ENCODE peak calls at places on chromosome 4, in five cellular contexts. P is upper lobe of left lung, I is HCT116, Q is right lobe of liver, E is GM23248. N is an unnamed sample.

GRCh38 chr4:81038636-81039350 is 8.3 kb downstream of the BMP3 start:
- DNase-seq in I (no peak), Q (no peak), P (no peak), E (peak; percentile 8), N (no peak)

GRCh38 chr4:155931634-155932033 is 22.0 kb downstream of the CTSO start:
- DNase-seq in I (no peak), Q (no peak), E (no peak), P (no peak), N (no peak)

GRCh38 chr4:155025762-155026457 is 182.5 kb upstream of the NPY2R start:
- DNase-seq in P (peak; percentile 28), Q (no peak), I (peak; percentile 65), E (peak; percentile 51), N (peak; percentile 74)

GRCh38 chr4:21885241-21885640 is 63.3 kb downstream of the KCNIP4 start:
- DNase-seq in Q (no peak), P (no peak), E (peak; percentile 80), I (no peak), N (no peak)

GRCh38 chr4:186698525-186698924 is 25.1 kb downstream of the FAT1 start:
- DNase-seq in Q (no peak), I (no peak), E (no peak), P (no peak), N (no peak)

GRCh38 chr4:167544391-167544790 is 310.1 kb upstream of the SPOCK3 start:
- DNase-seq in P (no peak), I (no peak), Q (no peak), E (no peak), N (no peak)

GRCh38 chr4:147571021-147571770 is 46.0 kb upstream of the TMEM184C start:
- DNase-seq in E (peak; percentile 64), Q (no peak), I (no peak), P (no peak), N (no peak)

GRCh38 chr4:128060130-128060619 is 937 bp upstream of the LARP1B start:
- DNase-seq in E (peak; percentile 37), Q (no peak), I (no peak), P (no peak), N (no peak)

GRCh38 chr4:123919576-123920098 is 523.0 kb downstream of the SPRY1 start:
- DNase-seq in P (no peak), E (no peak), Q (no peak), I (no peak), N (no peak)

GRCh38 chr4:123924536-123924935 is 527.9 kb downstream of the SPRY1 start:
- DNase-seq in P (no peak), Q (no peak), I (no peak), E (peak; percentile 62), N (no peak)

GRCh38 chr4:123921339-123921738 is 524.7 kb downstream of the SPRY1 start:
- DNase-seq in Q (no peak), I (no peak), P (no peak), E (no peak), N (no peak)

GRCh38 chr4:123922847-123923246 is 526.3 kb downstream of the SPRY1 start:
- DNase-seq in I (no peak), P (no peak), Q (no peak), E (peak; percentile 15), N (no peak)
- H3K27ac ChIP-seq in I (no peak overlapping the region), P (no peak overlapping the region), Q (no peak overlapping the region), E (no peak overlapping the region), N (no peak overlapping the region)

DNA sequence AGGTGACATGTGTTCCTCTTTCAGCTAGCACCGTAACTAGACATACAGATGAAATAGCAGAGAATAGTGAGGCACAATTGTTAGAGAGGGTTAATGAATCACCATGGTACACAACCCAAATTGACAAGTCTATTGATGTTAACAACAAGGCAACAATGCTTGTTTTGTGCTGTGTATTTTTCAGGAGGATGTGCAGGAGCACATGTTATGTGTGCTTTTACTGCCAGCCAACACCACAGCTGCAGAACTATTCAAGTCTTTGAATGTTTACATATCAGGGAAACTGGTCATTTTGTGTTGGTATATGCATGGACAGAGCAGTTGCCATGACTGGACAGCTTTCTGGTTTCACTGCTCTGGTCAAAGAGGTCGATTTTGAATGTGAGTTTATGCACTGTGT is 32.8 kb downstream of the STBD1 start:
- DNase-seq in P (no peak), I (no peak), E (peak; percentile 4), Q (no peak), N (no peak)
- H3K4me3 ChIP-seq in P (no peak overlapping the region), I (no peak overlapping the region), E (no peak overlapping the region), Q (no peak overlapping the region), N (no peak overlapping the region)

DNA sequence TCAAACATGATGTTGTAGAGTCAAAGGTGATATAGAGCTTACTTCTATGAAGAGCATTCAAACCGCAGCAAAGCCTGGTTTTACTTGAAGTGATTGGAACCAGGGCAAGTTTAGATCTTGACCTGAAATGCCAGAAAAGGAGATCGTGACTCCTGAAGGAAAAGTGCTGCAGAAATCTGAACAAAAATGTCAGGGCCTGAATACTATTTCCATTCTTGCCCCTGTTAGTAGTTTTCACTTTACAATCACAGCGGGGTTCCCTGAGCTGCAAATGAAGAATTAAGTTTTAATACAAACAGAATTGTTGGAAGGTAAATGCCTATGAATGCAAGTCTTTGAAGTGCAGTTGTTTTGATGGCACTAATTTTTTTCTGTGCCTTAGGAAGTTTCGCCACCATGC is 4.1 kb downstream of the SLIT2 start:
- DNase-seq in P (no peak), E (peak; percentile 35), Q (no peak), I (no peak), N (no peak)
- H3K4me1 ChIP-seq in P (peaks cover 35% of the 10 kb centered on the region), E (peaks cover 42% of the 10 kb centered on the region), Q (peaks cover 7% of the 10 kb centered on the region), I (peaks cover 12% of the 10 kb centered on the region), N (peaks cover 3% of the 10 kb centered on the region)

GRCh38 chr4:82890602-82890912 is 396 bp downstream of the SEC31A start:
- DNase-seq in I (no peak), E (no peak), Q (no peak), P (no peak), N (no peak)

GRCh38 chr4:82893942-82894341 is 3.0 kb upstream of the SEC31A start:
- DNase-seq in P (no peak), E (peak; percentile 13), Q (no peak), I (no peak), N (no peak)

GRCh38 chr4:82892467-82892802 is 1.5 kb upstream of the SEC31A start:
- DNase-seq in P (no peak), I (no peak), Q (no peak), E (no peak), N (no peak)

GRCh38 chr4:82890913-82891727 is at the start of gene SEC31A:
- DNase-seq in I (peak; percentile 77), P (peak; percentile 96), Q (peak; percentile 98), E (peak; percentile 99), N (peak; percentile 75)

DNA sequence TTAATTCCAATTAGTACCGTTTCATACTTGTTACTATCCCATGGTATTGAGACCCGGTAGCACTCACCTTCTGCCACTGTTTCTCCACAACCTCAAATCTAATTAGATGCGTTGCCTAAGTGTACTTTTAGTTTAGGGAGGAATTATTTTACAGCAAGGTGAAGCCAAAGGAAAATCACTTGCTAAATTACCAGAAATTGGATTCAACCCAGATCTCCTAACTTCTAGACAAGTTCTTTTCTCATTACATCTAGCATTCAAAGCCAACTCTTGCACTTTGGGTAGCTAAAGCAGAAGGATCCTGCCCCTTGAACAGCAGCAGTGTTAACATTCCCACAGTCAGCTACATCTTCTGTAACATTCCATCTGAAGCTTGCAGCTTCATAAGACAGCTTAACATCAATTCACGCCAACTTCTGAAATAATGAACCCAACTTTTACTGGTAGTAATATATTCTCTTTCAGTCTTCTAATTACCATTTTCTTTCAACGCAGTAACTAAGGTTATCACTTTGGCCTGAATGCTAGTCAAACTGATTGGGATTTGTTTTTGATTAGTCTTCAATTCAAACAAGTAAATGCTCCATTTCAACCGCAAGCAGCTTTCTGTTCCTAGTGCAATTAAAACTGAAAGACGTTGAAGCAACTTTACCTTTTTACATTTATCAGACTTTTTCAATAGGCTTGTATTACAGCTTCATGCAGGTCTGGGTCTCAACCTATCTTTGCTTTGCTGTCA is 944 bp upstream of the SEC31A start:
- DNase-seq in P (no peak), E (peak; percentile 54), I (no peak), Q (no peak), N (no peak)
- H3K27ac ChIP-seq in P (peak overlapping the region; percentile 98), E (peak overlapping the region; percentile 99), I (peak overlapping the region; percentile 84), Q (peak overlapping the region; percentile 97), N (no peak overlapping the region)

DNA sequence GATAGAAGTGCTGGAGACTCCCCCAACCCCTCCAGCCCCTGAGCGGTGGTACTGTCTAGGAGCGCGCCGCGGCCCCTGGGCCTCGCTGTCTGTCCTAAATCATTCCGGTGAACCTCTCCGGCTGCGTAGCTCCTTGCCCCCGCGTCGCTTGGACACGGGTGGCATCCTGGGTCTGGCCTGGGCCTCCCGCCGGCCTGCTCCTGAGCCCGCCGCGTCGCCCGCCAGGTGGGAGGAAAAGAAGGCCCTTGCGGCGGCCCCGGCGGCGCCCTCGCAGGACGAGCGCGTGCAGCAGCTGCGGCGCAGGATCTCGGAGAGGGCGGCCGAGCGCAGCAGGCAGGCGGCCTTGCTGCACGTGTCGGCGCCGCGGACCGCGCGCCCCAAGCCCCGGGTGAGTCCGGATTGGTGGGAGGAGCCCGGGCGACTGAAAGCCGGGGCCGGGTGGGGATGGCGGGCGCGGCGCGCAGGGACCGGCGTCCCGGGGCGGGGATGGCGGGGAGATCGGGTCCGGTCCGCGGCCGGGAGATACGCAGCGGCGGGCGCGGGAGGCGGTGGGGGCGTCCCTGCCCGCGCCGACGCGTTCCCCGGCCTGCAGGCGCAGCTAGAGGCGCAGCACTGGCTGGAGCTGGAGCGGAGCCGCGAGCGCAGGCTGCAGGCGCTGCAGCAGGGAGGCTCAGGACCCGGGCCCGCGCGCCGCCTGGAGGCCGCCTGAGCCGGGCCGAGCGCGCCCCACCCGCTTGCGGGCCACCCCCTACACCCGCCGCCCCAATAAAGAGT is 6.5 kb upstream of the RNF4 start:
- DNase-seq in Q (peak; percentile 76), P (peak; percentile 65), I (peak; percentile 15), E (peak; percentile 87), N (no peak)
- H3K4me3 ChIP-seq in Q (peak overlapping the region; percentile 62), P (peak overlapping the region; percentile 61), I (peak overlapping the region; percentile 19), E (peak overlapping the region; percentile 70), N (peak overlapping the region; percentile 43)

GRCh38 chr4:70196855-70197254 is 1.3 kb downstream of the ODAM start:
- DNase-seq in Q (no peak), P (no peak), E (no peak), I (no peak), N (no peak)
- H3K4me1 ChIP-seq in Q (no peaks in the 10 kb centered on the region), P (no peaks in the 10 kb centered on the region), E (no peaks in the 10 kb centered on the region), I (no peaks in the 10 kb centered on the region), N (peaks cover 2% of the 10 kb centered on the region)

GRCh38 chr4:105061136-105061696 is 85.5 kb upstream of the TET2 start:
- DNase-seq in P (peak; percentile 61), I (peak; percentile 28), E (no peak), Q (no peak), N (peak; percentile 2)

GRCh38 chr4:105060628-105061027 is 86.0 kb upstream of the TET2 start:
- DNase-seq in E (no peak), P (no peak), Q (no peak), I (no peak), N (no peak)

GRCh38 chr4:105058177-105058812 is 88.4 kb upstream of the TET2 start:
- DNase-seq in E (no peak), Q (no peak), P (no peak), I (peak; percentile 12), N (no peak)

GRCh38 chr4:105059337-105059736 is 87.3 kb upstream of the TET2 start:
- DNase-seq in P (no peak), E (no peak), I (no peak), Q (no peak), N (no peak)

DNA sequence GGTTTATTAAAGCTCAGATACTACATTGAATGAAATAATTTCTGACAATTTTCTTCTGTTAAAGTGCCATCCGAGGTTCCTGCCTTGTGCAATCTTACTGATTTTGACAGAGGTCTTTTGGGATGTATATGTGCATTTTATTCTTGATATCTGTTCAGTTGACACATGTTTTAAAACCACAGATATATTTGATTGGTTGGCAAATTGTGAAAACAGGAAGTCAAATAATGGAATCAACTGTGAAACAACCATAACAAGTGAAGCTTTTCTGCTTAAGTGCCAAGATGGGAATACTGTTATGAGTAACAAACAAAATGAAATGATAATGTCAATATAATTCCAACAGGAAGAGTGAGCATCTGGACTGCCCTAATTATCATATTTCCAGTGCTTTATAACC is 85.0 kb upstream of the TET2 start:
- DNase-seq in I (no peak), P (no peak), E (no peak), Q (no peak), N (no peak)
- H3K27ac ChIP-seq in I (no peak overlapping the region), P (peak overlapping the region; percentile 29), E (no peak overlapping the region), Q (no peak overlapping the region), N (no peak overlapping the region)